ENCODE peak calls at places on chromosome 7, in six cellular contexts. B is HCT116, Q is fibroblast of pulmonary artery, A is heart left ventricle, D is B cell, Y is psoas muscle. W is an unnamed sample.

GRCh38 chr7:36726311-36726710 is 2.0 kb upstream of the AOAH start:
- DNase-seq in B (no peak), Q (no peak), A (no peak), D (no peak), Y (no peak), W (no peak)

GRCh38 chr7:143048827-143049226 is 3.3 kb upstream of the OR6V1 start:
- DNase-seq in B (peak), Q (no peak), A (no peak), D (no peak), Y (no peak), W (no peak)

GRCh38 chr7:120988591-120989299 is at the start of gene CPED1:
- DNase-seq in B (no peak), Q (peak), A (peak), D (peak), Y (peak), W (peak)

GRCh38 chr7:40986351-40986873 is 716.5 kb downstream of the INHBA start:
- DNase-seq in B (no peak), Q (peak), A (no peak), D (no peak), Y (no peak), W (no peak)

GRCh38 chr7:157951300-157952049 is 614.7 kb downstream of the DNAJB6 start:
- DNase-seq in B (no peak), Q (no peak), A (no peak), D (no peak), Y (no peak), W (no peak)

GRCh38 chr7:74028321-74028812 is 394 bp downstream of the ELN start:
- DNase-seq in B (no peak), Q (no peak), A (peak), D (no peak), Y (peak), W (no peak)

GRCh38 chr7:126411821-126412383 is 840.8 kb downstream of the GRM8 start:
- DNase-seq in B (no peak), Q (no peak), A (no peak), D (no peak), Y (no peak), W (no peak)

GRCh38 chr7:121330053-121330833 is 1.4 kb downstream of the WNT16 start:
- DNase-seq in B (no peak), Q (no peak), A (no peak), D (peak), Y (no peak), W (no peak)

GRCh38 chr7:55060690-55061414 is 42.0 kb downstream of the EGFR start:
- DNase-seq in B (no peak), Q (peak), A (no peak), D (no peak), Y (no peak), W (no peak)

GRCh38 chr7:73895626-73896025 is 34.7 kb downstream of the TMEM270 start:
- DNase-seq in B (no peak), Q (no peak), A (no peak), D (no peak), Y (no peak), W (no peak)

GRCh38 chr7:47536705-47537611 is 45.0 kb downstream of the TNS3 start:
- DNase-seq in B (no peak), Q (peak), A (peak), D (peak), Y (peak), W (no peak)

GRCh38 chr7:4683043-4683883 is 1.2 kb downstream of the FOXK1 start:
- DNase-seq in B (no peak), Q (no peak), A (no peak), D (no peak), Y (peak), W (no peak)

W was measured in COLO829.